ENCODE peak calls at places on chromosomes 6 and 20, in five cellular contexts. E is GM12878, K is HCT116, I is K562, Q is HepG2. W is an unnamed sample.

GRCh38 chr6:143823463-143824006 is 19.6 kb upstream of the LTV1 start:
- DNase-seq in E (no peak), K (no peak), I (no peak), Q (no peak), W (no peak)

GRCh38 chr6:78523622-78524021 is 343.7 kb upstream of the IRAK1BP1 start:
- DNase-seq in E (no peak), K (no peak), I (no peak), Q (no peak), W (no peak)

GRCh38 chr20:62352402-62353288 is 14.5 kb downstream of the LAMA5 start:
- DNase-seq in E (no peak), K (no peak), I (no peak), Q (no peak), W (peak; percentile 84)

GRCh38 chr6:39865011-39865888 is 69.0 kb downstream of the MOCS1 start:
- DNase-seq in E (no peak), K (peak; percentile 50), I (peak; percentile 85), Q (peak; percentile 74), W (peak; percentile 83)

GRCh38 chr6:97195117-97195516 is 87.9 kb downstream of the MMS22L start:
- DNase-seq in E (no peak), K (no peak), I (no peak), Q (no peak), W (no peak)

GRCh38 chr6:150076196-150076893 is 7.4 kb upstream of the ULBP3 start:
- DNase-seq in E (no peak), K (no peak), I (no peak), Q (no peak), W (no peak)

GRCh38 chr6:90038951-90039653 is 144.8 kb downstream of the GJA10 start:
- DNase-seq in E (no peak), K (no peak), I (no peak), Q (no peak), W (no peak)

GRCh38 chr6:147400968-147401367 is 107.5 kb upstream of the SAMD5 start:
- DNase-seq in E (no peak), K (no peak), I (no peak), Q (no peak), W (no peak)

GRCh38 chr6:5854900-5855299 is 151.8 kb downstream of the NRN1 start:
- DNase-seq in E (no peak), K (no peak), I (no peak), Q (no peak), W (no peak)

GRCh38 chr6:43799671-43800623 is 29.9 kb downstream of the VEGFA start:
- DNase-seq in E (no peak), K (no peak), I (no peak), Q (no peak), W (no peak)
- TF ChIP-seq JUND in E (no peak), K (no peak), I (no peak), Q (no peak), W (no peak)

DNA sequence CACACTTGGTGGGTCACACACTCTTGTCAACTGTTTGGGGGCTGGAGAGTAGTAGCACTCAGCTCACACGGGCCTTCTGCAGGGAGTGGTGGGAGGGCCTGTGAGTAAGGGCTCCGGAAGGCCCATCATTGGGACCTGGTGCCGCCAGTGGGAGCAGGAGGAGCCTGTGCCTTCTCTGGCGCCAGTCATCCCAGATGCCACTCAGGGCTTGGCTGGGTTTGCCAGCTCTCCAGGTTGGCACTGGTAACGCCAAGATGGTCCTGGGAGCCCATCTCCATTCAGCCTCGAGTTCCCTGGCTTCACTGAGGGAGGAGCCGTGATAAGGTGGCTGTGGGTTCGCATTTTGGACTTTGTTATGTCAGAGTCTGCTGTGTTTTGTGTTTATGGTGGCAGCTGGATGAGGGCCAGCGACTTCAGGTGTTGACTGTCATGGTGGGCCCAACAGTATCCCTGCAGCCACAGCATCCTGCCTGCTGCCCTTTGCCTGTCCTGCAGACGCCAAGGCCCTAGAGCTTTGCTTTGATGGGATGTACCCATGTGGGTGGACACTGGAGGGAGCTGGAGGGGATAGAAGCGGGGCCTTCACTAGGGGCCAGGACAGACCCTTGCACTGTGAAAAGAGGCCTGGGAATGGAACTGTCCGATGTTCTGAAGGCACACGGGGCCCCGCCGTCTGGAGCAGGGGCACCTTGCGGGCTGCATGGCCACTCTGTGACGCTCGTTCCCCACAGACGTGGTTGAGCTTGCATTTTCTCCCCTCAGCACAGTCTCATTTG is 13.3 kb upstream of the DNAJC5 start:
- DNase-seq in E (no peak), K (no peak), I (no peak), Q (no peak), W (no peak)
- TF ChIP-seq JUND in E (no peak), K (no peak), I (no peak), Q (no peak), W (no peak)

GRCh38 chr6:135576055-135576454 is 78.5 kb upstream of the AHI1 start:
- DNase-seq in E (no peak), K (no peak), I (no peak), Q (no peak), W (no peak)
- TF ChIP-seq JUND in E (no peak), K (no peak), I (no peak), Q (no peak), W (no peak)

GRCh38 chr20:25084616-25085187 is 2.8 kb upstream of the VSX1 start:
- DNase-seq in E (no peak), K (no peak), I (no peak), Q (no peak), W (no peak)

GRCh38 chr20:25083141-25083772 is 1.3 kb upstream of the VSX1 start:
- DNase-seq in E (no peak), K (no peak), I (no peak), Q (no peak), W (no peak)

GRCh38 chr20:25082498-25082873 is 545 bp upstream of the VSX1 start:
- DNase-seq in E (no peak), K (no peak), I (no peak), Q (no peak), W (no peak)

GRCh38 chr20:25085756-25086495 is 4.0 kb upstream of the VSX1 start:
- DNase-seq in E (no peak), K (no peak), I (no peak), Q (no peak), W (no peak)

GRCh38 chr20:25083773-25084615 is 2.1 kb upstream of the VSX1 start:
- DNase-seq in E (no peak), K (no peak), I (no peak), Q (no peak), W (no peak)
- TF ChIP-seq JUND in E (no peak), K (no peak), I (no peak), Q (no peak), W (no peak)

GRCh38 chr6:41602864-41603608 is 35.2 kb upstream of the MDFI start:
- DNase-seq in E (peak; percentile 24), K (peak; percentile 81), I (peak; percentile 83), Q (peak; percentile 86), W (peak; percentile 72)
- TF ChIP-seq JUND in E (no peak), K (no peak), I (peak; percentile 24), Q (no peak), W (no peak)

GRCh38 chr20:588932-589672 is 21.0 kb downstream of the TCF15 start:
- DNase-seq in E (peak; percentile 66), K (peak; percentile 22), I (no peak), Q (no peak), W (no peak)
- TF ChIP-seq JUND in E (no peak), K (no peak), I (no peak), Q (no peak), W (no peak)

GRCh38 chr6:88983532-88983931 is 20.1 kb upstream of the RNGTT start:
- DNase-seq in E (no peak), K (peak; percentile 35), I (peak; percentile 23), Q (no peak), W (no peak)
- TF ChIP-seq JUND in E (no peak), K (no peak), I (no peak), Q (no peak), W (no peak)

DNA sequence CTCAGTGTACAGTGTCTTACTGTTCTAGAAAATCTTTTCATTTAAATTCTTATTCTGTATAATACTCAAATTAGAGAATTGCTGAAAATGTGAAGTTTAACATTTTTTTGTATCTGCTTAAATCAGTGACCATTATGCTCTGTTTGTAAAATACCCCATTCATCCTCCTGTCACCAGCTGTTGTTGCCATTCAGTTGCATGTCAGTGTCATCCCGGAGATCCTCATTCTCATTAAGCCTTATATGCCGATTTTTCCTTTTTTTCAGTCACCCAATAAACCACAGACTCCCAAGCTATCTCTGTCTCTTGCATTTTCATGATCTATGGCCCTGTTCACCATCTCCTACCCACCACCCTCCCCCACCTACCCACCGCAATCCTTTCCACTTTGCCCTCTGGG is 20.4 kb downstream of the GTF2H5 start:
- DNase-seq in E (no peak), K (no peak), I (no peak), Q (no peak), W (no peak)
- TF ChIP-seq JUND in E (no peak), K (no peak), I (no peak), Q (no peak), W (no peak)

DNA sequence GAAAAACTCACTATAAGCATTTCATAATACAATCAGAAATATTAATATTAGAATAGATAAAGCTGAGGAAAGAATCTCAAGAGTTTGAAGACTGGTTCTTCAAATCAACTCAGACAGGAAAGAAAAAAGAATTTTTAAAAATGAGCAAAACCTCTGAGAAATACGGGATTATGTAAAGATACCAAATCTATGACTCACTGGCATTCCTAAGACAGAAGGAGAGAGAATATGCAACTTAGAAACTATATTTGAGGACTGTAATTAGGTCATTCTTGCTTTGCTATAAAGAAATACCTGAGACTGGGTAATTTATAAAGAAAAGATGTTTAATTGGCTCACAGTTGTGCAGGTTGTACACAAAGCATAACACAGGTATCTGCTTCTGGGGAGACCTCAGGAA is 665.1 kb downstream of the RNF144B start:
- DNase-seq in E (no peak), K (no peak), I (no peak), Q (no peak), W (no peak)
- TF ChIP-seq JUND in E (no peak), K (no peak), I (no peak), Q (no peak), W (peak; percentile 64)

GRCh38 chr6:41975276-41975675 is 33.7 kb upstream of the CCND3 start:
- DNase-seq in E (no peak), K (no peak), I (no peak), Q (no peak), W (no peak)

GRCh38 chr6:41970436-41970846 is 28.8 kb upstream of the CCND3 start:
- DNase-seq in E (no peak), K (no peak), I (no peak), Q (no peak), W (no peak)

GRCh38 chr6:41976794-41977484 is 35.3 kb upstream of the CCND3 start:
- DNase-seq in E (no peak), K (no peak), I (no peak), Q (peak; percentile 34), W (no peak)

DNA sequence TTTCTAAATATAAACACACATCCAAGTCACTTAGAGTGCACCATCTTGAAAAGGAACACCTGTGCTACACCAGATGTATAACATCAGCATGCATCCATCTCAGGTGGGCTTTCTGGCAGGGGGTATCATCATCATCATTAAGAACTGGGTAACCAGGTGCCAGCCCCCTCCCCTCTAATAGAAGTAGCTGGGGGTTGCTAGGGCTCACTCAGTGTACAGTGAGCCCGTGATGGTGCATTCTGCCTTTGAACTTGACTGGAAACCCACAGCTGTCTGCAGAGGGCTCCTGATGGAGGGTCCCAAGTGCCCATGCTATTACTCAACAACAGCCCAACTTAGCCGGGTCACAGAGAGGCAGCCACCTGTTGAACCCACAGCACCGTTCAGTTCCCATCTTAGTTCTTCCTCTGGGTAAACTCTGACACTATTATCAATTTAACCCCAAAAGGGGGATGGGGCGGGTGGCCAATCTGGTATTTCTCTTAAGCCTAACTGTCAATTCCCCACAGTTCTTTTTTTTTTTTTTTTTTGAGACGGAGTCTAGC is 32.7 kb upstream of the CCND3 start:
- DNase-seq in E (no peak), K (no peak), I (no peak), Q (no peak), W (no peak)
- TF ChIP-seq JUND in E (no peak), K (no peak), I (no peak), Q (no peak), W (no peak)

W was measured in T47D.